ENCODE peak calls at places on chromosomes 3 and 15, in five cellular contexts. S is GOT3, E is A673, G is fibroblast of pulmonary artery, B is NCI-H1092. P is an unnamed sample.

GRCh38 chr3:185069583-185070030 is 83.3 kb downstream of the C3orf70 start:
- DNase-seq in G (no peak), B (no peak), E (no peak), S (no peak), P (no peak)

GRCh38 chr3:193938613-193939012 is 197.3 kb upstream of the HES1 start:
- DNase-seq in B (peak), S (no peak), E (no peak), G (no peak), P (no peak)

GRCh38 chr15:99717129-99718024 is 15.9 kb downstream of the LYSMD4 start:
- DNase-seq in B (no peak), G (no peak), S (no peak), E (peak), P (peak)

GRCh38 chr15:100241572-100242479 is 99.9 kb downstream of the ADAMTS17 start:
- DNase-seq in G (peak), S (no peak), B (no peak), E (no peak), P (no peak)

GRCh38 chr3:30162579-30162978 is 443.8 kb upstream of the TGFBR2 start:
- DNase-seq in B (no peak), S (no peak), E (peak), G (peak), P (no peak)

GRCh38 chr3:156677120-156677479 is 2.7 kb downstream of the TIPARP start:
- DNase-seq in G (no peak), E (no peak), B (no peak), S (no peak), P (no peak)

GRCh38 chr15:100434038-100434437 is 92.3 kb upstream of the ADAMTS17 start:
- DNase-seq in S (no peak), B (no peak), E (no peak), G (no peak), P (no peak)

GRCh38 chr3:12180218-12180617 is 21.5 kb upstream of the TIMP4 start:
- DNase-seq in S (no peak), B (no peak), G (peak), E (peak), P (no peak)

GRCh38 chr3:111989061-111989678 is 9.6 kb upstream of the TAGLN3 start:
- DNase-seq in G (peak), E (peak), S (no peak), B (peak), P (peak)

GRCh38 chr3:117665311-117665710 is 955.7 kb downstream of the TUSC7 start:
- DNase-seq in S (no peak), E (no peak), G (no peak), B (peak), P (no peak)

GRCh38 chr15:71444866-71445590 is 329.8 kb downstream of the THSD4 start:
- DNase-seq in G (no peak), B (no peak), E (no peak), S (no peak), P (no peak)

GRCh38 chr3:194315965-194316361 is 35.2 kb downstream of the CPN2 start:
- DNase-seq in G (peak), S (no peak), E (no peak), B (no peak), P (no peak)